ENCODE peak calls at places on chromosomes 16 and 17, in four cellular contexts. K is PC-3, R is neural progenitor cell, Q is HCT116. P is an unnamed sample.

GRCh38 chr17:45756266-45756989 is 27.7 kb upstream of the CRHR1 start:
- DNase-seq in K (no peak), R (peak; percentile 35), Q (no peak), P (no peak)

GRCh38 chr17:1147664-1148063 is 32.1 kb downstream of the ABR start:
- DNase-seq in K (peak; percentile 80), R (peak; percentile 78), Q (peak; percentile 71), P (peak; percentile 58)

GRCh38 chr17:58920773-58921172 is 165.1 kb downstream of the PPM1E start:
- DNase-seq in K (no peak), R (no peak), Q (no peak), P (no peak)

GRCh38 chr16:57637424-57637823 is 9.0 kb downstream of the ADGRG1 start:
- DNase-seq in K (no peak), R (peak; percentile 68), Q (no peak), P (no peak)

GRCh38 chr17:18025596-18026407 is 13.2 kb downstream of the ATPAF2 start:
- DNase-seq in K (peak; percentile 68), R (no peak), Q (no peak), P (peak; percentile 94)

GRCh38 chr17:34071891-34072420 is 183.1 kb upstream of the CCL2 start:
- DNase-seq in K (no peak), R (no peak), Q (no peak), P (no peak)

GRCh38 chr16:81495321-81496234 is 51.0 kb downstream of the CMIP start:
- DNase-seq in K (no peak), R (no peak), Q (no peak), P (no peak)

GRCh38 chr17:27816946-27817345 is 16.6 kb upstream of the NOS2 start:
- DNase-seq in K (no peak), R (no peak), Q (no peak), P (no peak)

GRCh38 chr17:48484256-48484655 is 46.6 kb downstream of the HOXB1 start:
- DNase-seq in K (peak; percentile 66), R (no peak), Q (no peak), P (peak; percentile 76)

GRCh38 chr16:73152731-73153130 is 104.8 kb upstream of the ZFHX3 start:
- DNase-seq in K (no peak), R (peak; percentile 88), Q (no peak), P (no peak)

GRCh38 chr16:19223235-19223847 is 55.3 kb downstream of the SYT17 start:
- DNase-seq in K (peak; percentile 77), R (peak; percentile 65), Q (peak; percentile 42), P (peak; percentile 5)

GRCh38 chr16:73202176-73202729 is 154.3 kb upstream of the ZFHX3 start:
- DNase-seq in K (no peak), R (no peak), Q (no peak), P (peak; percentile 98)

GRCh38 chr16:50478773-50479149 is 69.4 kb upstream of the NKD1 start:
- DNase-seq in K (no peak), R (no peak), Q (no peak), P (no peak)

GRCh38 chr16:27430923-27431484 is 29.0 kb downstream of the IL21R start:
- DNase-seq in K (no peak), R (no peak), Q (no peak), P (peak; percentile 22)

GRCh38 chr17:77419547-77420475 is 279.0 kb downstream of the SEC14L1 start:
- DNase-seq in K (peak; percentile 57), R (peak; percentile 88), Q (no peak), P (no peak)

GRCh38 chr16:84079664-84080063 is 37.1 kb upstream of the SLC38A8 start:
- DNase-seq in K (no peak), R (no peak), Q (no peak), P (no peak)

GRCh38 chr17:66716236-66717026 is 118.5 kb upstream of the CACNG5 start:
- DNase-seq in K (no peak), R (peak; percentile 42), Q (no peak), P (peak; percentile 17)

GRCh38 chr17:8292639-8293395 is 2.4 kb downstream of the SLC25A35 start:
- DNase-seq in K (no peak), R (no peak), Q (no peak), P (no peak)

GRCh38 chr17:30236807-30237206 is 1.3 kb upstream of the SLC6A4 start:
- DNase-seq in K (peak; percentile 39), R (peak; percentile 83), Q (peak; percentile 7), P (peak; percentile 74)

GRCh38 chr16:67244387-67245188 is 2.7 kb downstream of the FHOD1 start:
- DNase-seq in K (peak; percentile 91), R (no peak), Q (peak; percentile 63), P (peak; percentile 98)

GRCh38 chr17:8163978-8164814 is 1.4 kb upstream of the VAMP2 start:
- DNase-seq in K (no peak), R (no peak), Q (no peak), P (peak; percentile 87)

GRCh38 chr16:29806096-29806579 is at the start of gene MAZ:
- DNase-seq in K (no peak), R (no peak), Q (peak; percentile 83), P (no peak)

GRCh38 chr17:9253308-9253707 is 232.0 kb downstream of the NTN1 start:
- DNase-seq in K (no peak), R (no peak), Q (no peak), P (no peak)

GRCh38 chr17:4708436-4708835 is 2.0 kb upstream of the ARRB2 start:
- DNase-seq in K (peak; percentile 49), R (peak; percentile 36), Q (no peak), P (no peak)

GRCh38 chr16:27472091-27473020 is 70.4 kb downstream of the IL21R start:
- DNase-seq in K (no peak), R (no peak), Q (no peak), P (no peak)

GRCh38 chr17:29215717-29216116 is 30.9 kb upstream of the CRYBA1 start:
- DNase-seq in K (peak; percentile 27), R (no peak), Q (no peak), P (peak; percentile 47)

GRCh38 chr17:74770498-74771318 is 5.4 kb downstream of the NAT9 start:
- DNase-seq in K (peak; percentile 75), R (peak; percentile 78), Q (peak; percentile 41), P (peak; percentile 58)

GRCh38 chr17:78852709-78853111 is 12.1 kb upstream of the USP36 start:
- DNase-seq in K (peak; percentile 29), R (no peak), Q (no peak), P (no peak)

GRCh38 chr17:50420419-50421112 is 5.5 kb upstream of the ACSF2 start:
- DNase-seq in K (no peak), R (no peak), Q (no peak), P (peak; percentile 70)

GRCh38 chr16:48895142-48895541 is 285.2 kb upstream of the N4BP1 start:
- DNase-seq in K (no peak), R (peak; percentile 43), Q (no peak), P (no peak)

GRCh38 chr16:54331241-54332002 is 44.8 kb upstream of the IRX3 start:
- DNase-seq in K (no peak), R (peak; percentile 74), Q (no peak), P (no peak)
- H2AFZ ChIP-seq in K (no peak overlapping the region), R (no peak overlapping the region), Q (no peak overlapping the region), P (no peak overlapping the region)

DNA sequence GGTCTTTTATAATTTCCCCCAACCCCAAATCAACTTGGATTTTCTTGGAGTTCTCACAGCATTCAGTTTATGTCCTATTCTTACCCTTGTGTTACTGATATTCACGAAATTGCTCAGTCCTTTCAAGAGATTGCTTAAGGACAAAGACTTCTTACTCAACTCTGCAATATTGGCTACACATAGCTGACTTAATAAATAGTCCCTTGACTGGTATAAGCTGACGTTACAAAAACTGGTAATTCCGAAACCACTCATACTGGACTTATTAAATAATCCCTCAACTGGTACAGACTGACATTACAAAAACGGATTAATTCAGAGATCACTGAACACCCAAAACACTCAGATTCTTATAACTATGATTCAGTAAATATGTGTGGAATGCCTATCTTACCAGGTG is 860 bp downstream of the TIGD7 start:
- DNase-seq in K (no peak), R (no peak), Q (no peak), P (peak; percentile 32)
- H3K9me3 ChIP-seq in K (no peaks in the 10 kb centered on the region), R (peaks cover 31% of the 10 kb centered on the region), Q (peaks cover 8% of the 10 kb centered on the region), P (peaks cover 9% of the 10 kb centered on the region)

GRCh38 chr17:35809855-35810461 is 674 bp downstream of the TAF15 start:
- DNase-seq in K (no peak), R (no peak), Q (no peak), P (peak; percentile 75)
- H2AFZ ChIP-seq in K (no peak overlapping the region), R (no peak overlapping the region), Q (no peak overlapping the region), P (peak overlapping the region; percentile 50)

DNA sequence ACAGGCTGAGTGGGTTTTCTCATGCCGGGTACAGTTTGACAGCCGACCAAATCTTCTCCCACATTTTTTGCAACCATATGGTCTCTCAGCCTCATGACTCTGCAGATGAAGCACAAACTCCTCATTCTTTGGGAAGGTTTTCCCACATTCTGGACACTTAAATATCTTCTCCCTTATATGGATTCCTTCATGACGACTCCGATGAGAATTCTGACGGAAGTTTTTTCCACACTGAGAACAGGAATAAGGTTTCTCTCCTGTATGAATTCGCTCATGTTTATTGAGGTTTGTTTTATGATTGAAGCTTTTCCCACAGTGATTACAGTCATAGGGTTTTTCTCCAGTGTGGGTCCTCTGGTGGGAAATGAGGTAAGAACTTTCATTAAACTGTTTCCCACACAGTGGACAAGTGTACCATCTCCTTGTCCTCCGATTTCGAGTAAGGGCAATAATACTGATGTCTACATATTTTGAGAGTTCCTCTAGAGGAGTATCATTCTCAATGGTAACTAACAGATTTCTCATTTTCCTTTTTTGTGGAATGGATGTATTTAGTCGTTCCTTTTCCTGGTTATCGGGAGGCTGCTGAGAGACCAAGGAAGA is 10.9 kb downstream of the ZNF200 start:
- DNase-seq in K (no peak), R (no peak), Q (no peak), P (peak; percentile 13)
- H3K9me3 ChIP-seq in K (peaks cover 22% of the 10 kb centered on the region), R (peaks cover 36% of the 10 kb centered on the region), Q (peaks cover 34% of the 10 kb centered on the region), P (peaks cover 19% of the 10 kb centered on the region)

P was measured in GM23248.